ENCODE peak calls at places on chromosomes 6 and 20, in five cellular contexts. T, Q, A, P and B are unnamed samples.

GRCh38 chr6:151089916-151090443 is 149.8 kb upstream of the AKAP12 start:
- DNase-seq in Q (no peak), T (no peak), P (no peak), A (no peak), B (no peak)

GRCh38 chr6:2909718-2910117 is 6.6 kb upstream of the SERPINB9 start:
- DNase-seq in P (no peak), Q (no peak), T (no peak), A (no peak), B (peak)

GRCh38 chr6:150336299-150336698 is 32.5 kb upstream of the IYD start:
- DNase-seq in T (no peak), A (peak), P (no peak), Q (no peak), B (no peak)

GRCh38 chr6:75272145-75272840 is 12.3 kb downstream of the TMEM30A start:
- DNase-seq in A (no peak), Q (no peak), P (no peak), T (no peak), B (no peak)

GRCh38 chr20:19882446-19882845 is 124.4 kb downstream of the RIN2 start:
- DNase-seq in A (no peak), T (no peak), Q (no peak), P (no peak), B (no peak)

GRCh38 chr6:16840725-16841124 is 79.5 kb upstream of the ATXN1 start:
- DNase-seq in A (no peak), Q (no peak), T (no peak), P (no peak), B (no peak)

GRCh38 chr6:165439928-165440554 is 130.6 kb upstream of the C6orf118 start:
- DNase-seq in P (peak), A (peak), Q (no peak), T (no peak), B (no peak)

GRCh38 chr6:159110013-159110412 is 59.2 kb upstream of the FNDC1 start:
- DNase-seq in P (peak), A (peak), T (peak), Q (no peak), B (peak)

GRCh38 chr6:160042788-160043301 is 74.0 kb downstream of the IGF2R start:
- DNase-seq in A (no peak), Q (no peak), T (no peak), P (no peak), B (no peak)

GRCh38 chr6:106637051-106637717 is 7.8 kb downstream of the QRSL1 start:
- DNase-seq in Q (no peak), T (no peak), P (no peak), A (no peak), B (no peak)

GRCh38 chr6:34743625-34744293 is 13.5 kb upstream of the SNRPC start:
- DNase-seq in A (no peak), T (no peak), P (no peak), Q (no peak), B (no peak)

GRCh38 chr6:129575378-129576118 is 134.4 kb downstream of the ARHGAP18 start:
- DNase-seq in A (peak), Q (no peak), P (peak), T (peak), B (no peak)

GRCh38 chr6:11197175-11197535 is 35.3 kb downstream of the NEDD9 start:
- DNase-seq in P (no peak), Q (no peak), A (no peak), T (no peak), B (no peak)

GRCh38 chr6:90610671-90611542 is 24.0 kb upstream of the MAP3K7 start:
- DNase-seq in P (peak), T (peak), Q (peak), A (no peak), B (peak)